ENCODE peak calls at places on chromosome 17, in four cellular contexts. One of them, this sample, is unnamed.

GRCh38 chr17:68821860-68822693 is 133.1 kb downstream of the ABCA8 start:
- DNase-seq in ascending aorta: no peak
- DNase-seq in stomach: no peak
- DNase-seq in pancreas: no peak
- DNase-seq in this sample: no peak

GRCh38 chr17:21095735-21096134 is 31.0 kb upstream of the DHRS7B start:
- DNase-seq in pancreas: no peak
- DNase-seq in stomach: no peak
- DNase-seq in ascending aorta: no peak
- DNase-seq in this sample: no peak

GRCh38 chr17:49969134-49969759 is at the start of gene DLX4:
- DNase-seq in ascending aorta: no peak
- DNase-seq in pancreas: peak; percentile 77
- DNase-seq in stomach: no peak
- DNase-seq in this sample: no peak

GRCh38 chr17:15087946-15088345 is 177.2 kb downstream of the PMP22 start:
- DNase-seq in ascending aorta: no peak
- DNase-seq in stomach: no peak
- DNase-seq in pancreas: no peak
- DNase-seq in this sample: no peak

GRCh38 chr17:15456972-15457722 is 10.3 kb downstream of the CDRT4 start:
- DNase-seq in ascending aorta: no peak
- DNase-seq in stomach: no peak
- DNase-seq in pancreas: peak; percentile 36
- DNase-seq in this sample: no peak

GRCh38 chr17:72826602-72827001 is 265.9 kb downstream of the SLC39A11 start:
- DNase-seq in pancreas: no peak
- DNase-seq in stomach: no peak
- DNase-seq in ascending aorta: no peak
- DNase-seq in this sample: no peak

GRCh38 chr17:40832840-40833239 is 10.4 kb upstream of the KRT10 start:
- DNase-seq in ascending aorta: no peak
- DNase-seq in stomach: no peak
- DNase-seq in pancreas: no peak
- DNase-seq in this sample: no peak

GRCh38 chr17:21298056-21298982 is 13.8 kb downstream of the MAP2K3 start:
- DNase-seq in pancreas: peak; percentile 29
- DNase-seq in stomach: no peak
- DNase-seq in ascending aorta: no peak
- DNase-seq in this sample: no peak

GRCh38 chr17:18961634-18962493 is 9.9 kb downstream of the SLC5A10 start:
- DNase-seq in ascending aorta: no peak
- DNase-seq in pancreas: peak; percentile 1
- DNase-seq in stomach: no peak
- DNase-seq in this sample: no peak

GRCh38 chr17:31412511-31412910 is 21.0 kb downstream of the RAB11FIP4 start:
- DNase-seq in pancreas: no peak
- DNase-seq in stomach: no peak
- DNase-seq in ascending aorta: no peak
- DNase-seq in this sample: no peak

GRCh38 chr17:36742267-36743000 is 141.1 kb downstream of the MRM1 start:
- DNase-seq in stomach: no peak
- DNase-seq in pancreas: no peak
- DNase-seq in ascending aorta: no peak
- DNase-seq in this sample: no peak

GRCh38 chr17:63224644-63225043 is 221.5 kb downstream of the CYB561 start:
- DNase-seq in stomach: no peak
- DNase-seq in pancreas: no peak
- DNase-seq in ascending aorta: no peak
- DNase-seq in this sample: no peak

GRCh38 chr17:2235792-2236365 is 67.7 kb downstream of the SMG6 start:
- DNase-seq in ascending aorta: no peak
- DNase-seq in stomach: no peak
- DNase-seq in pancreas: no peak
- DNase-seq in this sample: no peak

GRCh38 chr17:2230877-2231276 is 72.7 kb downstream of the SMG6 start:
- DNase-seq in pancreas: no peak
- DNase-seq in ascending aorta: no peak
- DNase-seq in stomach: no peak
- DNase-seq in this sample: no peak

GRCh38 chr17:2237521-2237921 is 66.1 kb downstream of the SMG6 start:
- DNase-seq in pancreas: no peak
- DNase-seq in ascending aorta: no peak
- DNase-seq in stomach: no peak
- DNase-seq in this sample: no peak

GRCh38 chr17:2232244-2232638 is 71.3 kb downstream of the SMG6 start:
- DNase-seq in ascending aorta: no peak
- DNase-seq in pancreas: no peak
- DNase-seq in stomach: no peak
- DNase-seq in this sample: no peak

DNA sequence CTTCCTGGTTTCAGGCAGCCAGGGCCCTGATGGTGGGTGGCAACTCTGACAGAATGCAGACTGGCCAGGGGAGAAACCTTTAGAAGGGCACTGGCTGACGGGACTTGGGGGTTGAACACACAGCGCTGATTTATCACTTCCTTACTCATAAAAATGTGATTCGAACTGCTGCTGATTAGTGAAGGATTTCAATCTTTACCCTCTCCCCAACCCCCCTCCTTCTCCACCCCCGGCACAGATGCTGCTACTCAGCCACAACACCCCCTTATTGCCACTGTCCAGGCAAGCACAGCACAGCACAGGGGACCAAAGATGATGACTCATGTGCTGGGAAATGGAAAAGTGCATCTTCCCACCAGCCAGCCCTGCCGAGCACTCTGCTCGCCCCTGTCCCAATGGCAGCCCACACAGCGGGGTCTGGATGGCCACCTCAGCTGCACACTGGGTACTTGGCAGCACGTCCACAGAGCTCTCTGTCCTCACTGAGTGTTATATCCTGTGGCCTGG is 70.1 kb downstream of the SMG6 start:
- DNase-seq in pancreas: no peak
- DNase-seq in ascending aorta: no peak
- DNase-seq in stomach: no peak
- DNase-seq in this sample: no peak
- H3K4me1 ChIP-seq in pancreas: peaks cover 9% of the 10 kb centered on the region
- H3K4me1 ChIP-seq in ascending aorta: peaks cover 10% of the 10 kb centered on the region
- H3K4me1 ChIP-seq in stomach: peaks cover 62% of the 10 kb centered on the region
- H3K4me1 ChIP-seq in this sample: no peaks in the 10 kb centered on the region

DNA sequence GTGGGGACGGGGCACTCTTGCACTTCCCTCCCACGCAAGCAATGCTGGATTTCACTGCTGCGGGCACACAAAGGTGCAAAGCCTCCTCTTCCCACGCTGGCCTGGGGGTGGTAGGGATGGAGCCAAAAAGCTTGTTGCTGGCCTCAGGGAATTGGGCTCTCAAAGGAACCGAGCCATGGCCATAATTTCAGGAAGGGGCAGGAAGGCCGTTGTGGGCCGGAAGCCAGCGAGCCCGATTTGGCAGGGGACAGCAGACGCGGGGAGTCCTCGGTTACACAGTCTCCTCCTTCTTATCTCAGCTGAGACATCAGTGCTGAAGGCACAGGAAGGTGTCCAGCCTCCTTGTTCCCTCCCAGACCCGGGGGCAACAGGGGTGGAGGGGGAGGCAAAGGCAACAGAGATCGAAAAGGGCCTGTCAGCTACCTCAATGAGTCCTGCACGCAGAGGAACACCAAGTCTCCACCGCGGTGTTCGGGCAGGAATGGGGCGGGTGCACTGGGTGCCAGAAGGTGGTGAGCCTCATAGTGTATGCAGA is 59.5 kb downstream of the SLFN11 start:
- DNase-seq in stomach: no peak
- DNase-seq in pancreas: no peak
- DNase-seq in ascending aorta: no peak
- DNase-seq in this sample: no peak
- H3K4me3 ChIP-seq in stomach: peak overlapping the region; percentile 36
- H3K4me3 ChIP-seq in pancreas: no peak overlapping the region
- H3K4me3 ChIP-seq in ascending aorta: peak overlapping the region; percentile 61
- H3K4me3 ChIP-seq in this sample: peak overlapping the region; percentile 62

DNA sequence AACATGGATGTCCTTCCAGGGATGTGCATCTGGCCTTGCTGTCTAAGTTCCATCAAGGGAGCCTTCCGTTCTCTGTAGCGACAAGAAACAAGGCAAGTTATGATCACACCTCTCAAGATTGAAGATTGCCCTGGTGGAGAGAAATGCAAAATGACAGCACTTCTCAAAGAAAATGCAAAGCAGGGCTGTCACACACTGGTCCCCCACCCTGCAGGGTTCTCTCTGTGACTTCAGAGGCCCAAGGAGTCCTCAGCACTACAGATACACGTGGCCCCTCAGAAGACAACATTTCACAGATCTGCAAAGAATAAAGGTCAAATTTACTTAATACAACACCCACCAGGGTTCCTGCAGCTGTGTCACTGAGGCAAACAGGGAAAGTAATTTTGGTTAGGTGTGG is 60.7 kb upstream of the TEX2 start:
- DNase-seq in stomach: no peak
- DNase-seq in pancreas: no peak
- DNase-seq in ascending aorta: no peak
- DNase-seq in this sample: no peak
- H3K4me1 ChIP-seq in stomach: peaks cover 23% of the 10 kb centered on the region
- H3K4me1 ChIP-seq in pancreas: no peaks in the 10 kb centered on the region
- H3K4me1 ChIP-seq in ascending aorta: no peaks in the 10 kb centered on the region
- H3K4me1 ChIP-seq in this sample: no peaks in the 10 kb centered on the region

GRCh38 chr17:3913531-3914318 is 2.5 kb downstream of the P2RX1 start:
- DNase-seq in pancreas: peak; percentile 83
- DNase-seq in stomach: peak; percentile 85
- DNase-seq in ascending aorta: no peak
- DNase-seq in this sample: peak; percentile 68
- H3K4me3 ChIP-seq in pancreas: no peak overlapping the region
- H3K4me3 ChIP-seq in stomach: peak overlapping the region; percentile 33
- H3K4me3 ChIP-seq in ascending aorta: no peak overlapping the region
- H3K4me3 ChIP-seq in this sample: no peak overlapping the region

GRCh38 chr17:78355701-78356100 is 4.2 kb downstream of the SOCS3 start:
- DNase-seq in stomach: no peak
- DNase-seq in ascending aorta: no peak
- DNase-seq in pancreas: no peak
- DNase-seq in this sample: no peak
- H3K4me1 ChIP-seq in stomach: peaks cover 80% of the 10 kb centered on the region
- H3K4me1 ChIP-seq in ascending aorta: peaks cover 10% of the 10 kb centered on the region
- H3K4me1 ChIP-seq in pancreas: peaks cover 43% of the 10 kb centered on the region
- H3K4me1 ChIP-seq in this sample: peaks cover 23% of the 10 kb centered on the region

This sample was measured in iPS DF 6.9.